ENCODE peak calls at places on chromosomes 6 and 20, in eight cellular contexts. One of them, this sample, is unnamed.

GRCh38 chr6:53216301-53216700 is 67.7 kb upstream of the GCM1 start:
- DNase-seq in mammary epithelial cell: no peak
- DNase-seq in spleen: no peak
- DNase-seq in uterus: no peak
- DNase-seq in heart right ventricle: no peak
- DNase-seq in AG04449: no peak
- DNase-seq in breast epithelium: no peak
- DNase-seq in endothelial cell: no peak
- DNase-seq in this sample: no peak

GRCh38 chr6:36392621-36393020 is 5.2 kb upstream of the ETV7 start:
- DNase-seq in mammary epithelial cell: no peak
- DNase-seq in spleen: no peak
- DNase-seq in uterus: no peak
- DNase-seq in heart right ventricle: no peak
- DNase-seq in AG04449: no peak
- DNase-seq in breast epithelium: no peak
- DNase-seq in endothelial cell: no peak
- DNase-seq in this sample: no peak

GRCh38 chr6:138996524-138996923 is 8.5 kb upstream of the REPS1 start:
- DNase-seq in mammary epithelial cell: no peak
- DNase-seq in spleen: no peak
- DNase-seq in uterus: no peak
- DNase-seq in heart right ventricle: no peak
- DNase-seq in AG04449: no peak
- DNase-seq in breast epithelium: no peak
- DNase-seq in endothelial cell: no peak
- DNase-seq in this sample: no peak

GRCh38 chr6:100998111-100998510 is 117.0 kb upstream of the ASCC3 start:
- DNase-seq in mammary epithelial cell: peak
- DNase-seq in spleen: no peak
- DNase-seq in uterus: no peak
- DNase-seq in heart right ventricle: no peak
- DNase-seq in AG04449: no peak
- DNase-seq in breast epithelium: no peak
- DNase-seq in endothelial cell: no peak
- DNase-seq in this sample: no peak

GRCh38 chr20:64053841-64054661 is 4.6 kb upstream of the SOX18 start:
- DNase-seq in mammary epithelial cell: no peak
- DNase-seq in spleen: peak
- DNase-seq in uterus: peak
- DNase-seq in heart right ventricle: peak
- DNase-seq in AG04449: no peak
- DNase-seq in breast epithelium: no peak
- DNase-seq in endothelial cell: peak
- DNase-seq in this sample: no peak

GRCh38 chr6:46985943-46986342 is 56.2 kb downstream of the ADGRF1 start:
- DNase-seq in mammary epithelial cell: peak
- DNase-seq in spleen: no peak
- DNase-seq in uterus: no peak
- DNase-seq in heart right ventricle: no peak
- DNase-seq in AG04449: no peak
- DNase-seq in breast epithelium: no peak
- DNase-seq in endothelial cell: no peak
- DNase-seq in this sample: no peak

GRCh38 chr20:43571310-43571709 is 12.5 kb downstream of the SGK2 start:
- DNase-seq in mammary epithelial cell: no peak
- DNase-seq in spleen: peak
- DNase-seq in uterus: no peak
- DNase-seq in heart right ventricle: no peak
- DNase-seq in AG04449: no peak
- DNase-seq in breast epithelium: no peak
- DNase-seq in endothelial cell: no peak
- DNase-seq in this sample: no peak

GRCh38 chr6:152226119-152226518 is 411.0 kb downstream of the SYNE1 start:
- DNase-seq in mammary epithelial cell: no peak
- DNase-seq in spleen: no peak
- DNase-seq in uterus: no peak
- DNase-seq in heart right ventricle: no peak
- DNase-seq in AG04449: no peak
- DNase-seq in breast epithelium: no peak
- DNase-seq in endothelial cell: no peak
- DNase-seq in this sample: no peak

GRCh38 chr20:31330893-31331292 is 22.5 kb upstream of the DEFB116 start:
- DNase-seq in mammary epithelial cell: no peak
- DNase-seq in spleen: no peak
- DNase-seq in uterus: no peak
- DNase-seq in heart right ventricle: no peak
- DNase-seq in AG04449: no peak
- DNase-seq in breast epithelium: no peak
- DNase-seq in endothelial cell: no peak
- DNase-seq in this sample: no peak

GRCh38 chr6:123808556-123808955 is 4.9 kb downstream of the NKAIN2 start:
- DNase-seq in mammary epithelial cell: no peak
- DNase-seq in spleen: no peak
- DNase-seq in uterus: no peak
- DNase-seq in heart right ventricle: no peak
- DNase-seq in AG04449: no peak
- DNase-seq in breast epithelium: peak
- DNase-seq in endothelial cell: no peak
- DNase-seq in this sample: no peak

GRCh38 chr6:26205625-26206574 is 118.7 kb downstream of the HFE start:
- DNase-seq in mammary epithelial cell: peak
- DNase-seq in spleen: no peak
- DNase-seq in uterus: no peak
- DNase-seq in heart right ventricle: no peak
- DNase-seq in AG04449: no peak
- DNase-seq in breast epithelium: peak
- DNase-seq in endothelial cell: no peak
- DNase-seq in this sample: no peak

GRCh38 chr6:26205161-26205624 is 118.0 kb downstream of the HFE start:
- DNase-seq in mammary epithelial cell: peak
- DNase-seq in spleen: peak
- DNase-seq in uterus: peak
- DNase-seq in heart right ventricle: peak
- DNase-seq in AG04449: no peak
- DNase-seq in breast epithelium: peak
- DNase-seq in endothelial cell: peak
- DNase-seq in this sample: no peak

GRCh38 chr6:26202811-26203583 is 115.8 kb downstream of the HFE start:
- DNase-seq in mammary epithelial cell: no peak
- DNase-seq in spleen: no peak
- DNase-seq in uterus: no peak
- DNase-seq in heart right ventricle: no peak
- DNase-seq in AG04449: no peak
- DNase-seq in breast epithelium: no peak
- DNase-seq in endothelial cell: no peak
- DNase-seq in this sample: no peak

GRCh38 chr6:26202201-26202611 is 115.0 kb downstream of the HFE start:
- DNase-seq in mammary epithelial cell: no peak
- DNase-seq in spleen: no peak
- DNase-seq in uterus: no peak
- DNase-seq in heart right ventricle: no peak
- DNase-seq in AG04449: no peak
- DNase-seq in breast epithelium: no peak
- DNase-seq in endothelial cell: no peak
- DNase-seq in this sample: no peak

GRCh38 chr6:26204332-26205160 is 117.3 kb downstream of the HFE start:
- DNase-seq in mammary epithelial cell: peak
- DNase-seq in spleen: peak
- DNase-seq in uterus: peak
- DNase-seq in heart right ventricle: peak
- DNase-seq in AG04449: no peak
- DNase-seq in breast epithelium: peak
- DNase-seq in endothelial cell: peak
- DNase-seq in this sample: peak
- TF ChIP-seq CTCF in mammary epithelial cell: peak
- TF ChIP-seq CTCF in spleen: peak
- TF ChIP-seq CTCF in uterus: peak
- TF ChIP-seq CTCF in heart right ventricle: peak
- TF ChIP-seq CTCF in AG04449: peak
- TF ChIP-seq CTCF in breast epithelium: no peak
- TF ChIP-seq CTCF in endothelial cell: no peak
- TF ChIP-seq CTCF in this sample: peak

DNA sequence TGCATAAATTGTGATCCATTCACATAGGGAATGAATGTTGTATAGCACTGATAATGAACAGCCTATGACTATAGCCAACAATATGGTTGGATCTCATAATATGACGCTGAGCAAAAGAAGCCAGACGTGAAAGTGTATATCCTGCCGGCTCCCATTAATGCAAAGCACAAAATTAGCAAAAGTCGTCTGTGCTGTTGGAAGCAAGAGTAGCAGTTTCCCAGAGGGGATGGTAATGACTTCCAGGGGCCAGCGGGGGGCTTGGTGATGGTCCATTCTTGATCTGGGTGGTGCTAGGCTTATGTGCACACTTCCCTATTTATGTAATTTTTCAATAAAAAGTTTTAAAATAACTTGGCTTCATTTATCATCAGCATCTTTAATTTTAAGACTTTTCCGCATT is 1.0 kb upstream of the TAGAP start:
- DNase-seq in mammary epithelial cell: no peak
- DNase-seq in spleen: no peak
- DNase-seq in uterus: no peak
- DNase-seq in heart right ventricle: no peak
- DNase-seq in AG04449: no peak
- DNase-seq in breast epithelium: no peak
- DNase-seq in endothelial cell: no peak
- DNase-seq in this sample: peak
- TF ChIP-seq CTCF in mammary epithelial cell: no peak
- TF ChIP-seq CTCF in spleen: no peak
- TF ChIP-seq CTCF in uterus: no peak
- TF ChIP-seq CTCF in heart right ventricle: no peak
- TF ChIP-seq CTCF in AG04449: no peak
- TF ChIP-seq CTCF in breast epithelium: no peak
- TF ChIP-seq CTCF in endothelial cell: no peak
- TF ChIP-seq CTCF in this sample: no peak

GRCh38 chr6:137870744-137871247 is 3.7 kb downstream of the TNFAIP3 start:
- DNase-seq in mammary epithelial cell: peak
- DNase-seq in spleen: no peak
- DNase-seq in uterus: no peak
- DNase-seq in heart right ventricle: no peak
- DNase-seq in AG04449: no peak
- DNase-seq in breast epithelium: no peak
- DNase-seq in endothelial cell: no peak
- DNase-seq in this sample: no peak
- TF ChIP-seq CTCF in mammary epithelial cell: peak
- TF ChIP-seq CTCF in spleen: no peak
- TF ChIP-seq CTCF in uterus: no peak
- TF ChIP-seq CTCF in heart right ventricle: no peak
- TF ChIP-seq CTCF in AG04449: no peak
- TF ChIP-seq CTCF in breast epithelium: peak
- TF ChIP-seq CTCF in endothelial cell: peak
- TF ChIP-seq CTCF in this sample: peak

GRCh38 chr20:62858059-62858458 is 3.6 kb downstream of the TCFL5 start:
- DNase-seq in mammary epithelial cell: no peak
- DNase-seq in spleen: no peak
- DNase-seq in uterus: no peak
- DNase-seq in heart right ventricle: no peak
- DNase-seq in AG04449: no peak
- DNase-seq in breast epithelium: no peak
- DNase-seq in endothelial cell: no peak
- DNase-seq in this sample: no peak

GRCh38 chr20:62860924-62861691 is 514 bp downstream of the TCFL5 start:
- DNase-seq in mammary epithelial cell: no peak
- DNase-seq in spleen: peak
- DNase-seq in uterus: no peak
- DNase-seq in heart right ventricle: no peak
- DNase-seq in AG04449: no peak
- DNase-seq in breast epithelium: no peak
- DNase-seq in endothelial cell: peak
- DNase-seq in this sample: no peak

GRCh38 chr20:62859721-62860120 is 1.9 kb downstream of the TCFL5 start:
- DNase-seq in mammary epithelial cell: no peak
- DNase-seq in spleen: no peak
- DNase-seq in uterus: no peak
- DNase-seq in heart right ventricle: no peak
- DNase-seq in AG04449: no peak
- DNase-seq in breast epithelium: no peak
- DNase-seq in endothelial cell: no peak
- DNase-seq in this sample: no peak

GRCh38 chr20:62861732-62862336 is at the start of gene TCFL5:
- DNase-seq in mammary epithelial cell: peak
- DNase-seq in spleen: peak
- DNase-seq in uterus: peak
- DNase-seq in heart right ventricle: peak
- DNase-seq in AG04449: no peak
- DNase-seq in breast epithelium: peak
- DNase-seq in endothelial cell: peak
- DNase-seq in this sample: peak

GRCh38 chr20:62860391-62860923 is 1.2 kb downstream of the TCFL5 start:
- DNase-seq in mammary epithelial cell: peak
- DNase-seq in spleen: peak
- DNase-seq in uterus: no peak
- DNase-seq in heart right ventricle: no peak
- DNase-seq in AG04449: no peak
- DNase-seq in breast epithelium: no peak
- DNase-seq in endothelial cell: no peak
- DNase-seq in this sample: no peak
- TF ChIP-seq CTCF in mammary epithelial cell: peak
- TF ChIP-seq CTCF in spleen: no peak
- TF ChIP-seq CTCF in uterus: no peak
- TF ChIP-seq CTCF in heart right ventricle: no peak
- TF ChIP-seq CTCF in AG04449: peak
- TF ChIP-seq CTCF in breast epithelium: no peak
- TF ChIP-seq CTCF in endothelial cell: no peak
- TF ChIP-seq CTCF in this sample: no peak

DNA sequence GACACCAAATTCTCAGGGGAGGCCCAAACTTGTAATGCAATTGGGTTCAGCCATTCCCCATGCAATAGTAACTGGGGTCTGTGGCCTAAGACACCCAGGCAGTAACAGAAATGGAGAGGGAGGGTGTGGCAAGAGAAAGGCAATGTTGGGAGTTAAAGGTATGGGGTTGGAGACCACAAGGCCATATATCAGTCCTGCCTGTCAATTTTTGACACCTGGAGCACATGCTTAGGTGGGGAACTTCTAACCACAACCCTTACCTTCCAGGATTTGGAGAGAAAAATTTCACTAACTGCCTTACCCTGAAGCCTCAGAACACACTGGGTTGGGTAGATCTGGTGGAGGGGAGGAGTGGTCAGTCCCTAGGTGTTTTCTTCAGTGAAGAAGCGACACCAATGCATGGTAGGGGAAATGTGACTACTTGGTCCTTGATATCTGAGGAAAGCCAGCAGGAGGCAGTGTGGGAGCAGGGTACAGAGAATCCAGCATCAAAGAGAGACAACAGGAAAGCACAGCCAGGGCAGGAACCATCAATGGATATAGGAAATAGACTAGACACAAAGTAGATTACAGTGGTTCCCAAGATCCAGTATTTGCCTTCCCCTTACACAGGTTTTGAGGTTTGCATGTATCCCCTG is 6.8 kb upstream of the USP49 start:
- DNase-seq in mammary epithelial cell: no peak
- DNase-seq in spleen: no peak
- DNase-seq in uterus: no peak
- DNase-seq in heart right ventricle: no peak
- DNase-seq in AG04449: no peak
- DNase-seq in breast epithelium: no peak
- DNase-seq in endothelial cell: peak
- DNase-seq in this sample: no peak
- TF ChIP-seq CTCF in mammary epithelial cell: peak
- TF ChIP-seq CTCF in spleen: peak
- TF ChIP-seq CTCF in uterus: no peak
- TF ChIP-seq CTCF in heart right ventricle: peak
- TF ChIP-seq CTCF in AG04449: peak
- TF ChIP-seq CTCF in breast epithelium: no peak
- TF ChIP-seq CTCF in endothelial cell: peak
- TF ChIP-seq CTCF in this sample: no peak

This sample was measured in type B pancreatic cell.